ENCODE peak calls at places on chromosomes 6 and 20, in seven cellular contexts. G is fibroblast of the conjunctiva; J is AG09319; Y is stimulated activated CD4-positive, alpha-beta T cell treated with anti-CD3 and anti-CD28 coated beads, Interleukin-4, amount 100 ng/mL, for 48 hours; P is NCI-H774; Z is left colon; D is WTC11. C is an unnamed sample.

GRCh38 chr20:48823960-48824497 is 3.8 kb downstream of the PREX1 start:
- DNase-seq in P (no peak), Y (peak; percentile 68), J (peak; percentile 42), Z (no peak), G (no peak), D (no peak), C (no peak)

GRCh38 chr20:46132705-46133120 is 14.6 kb downstream of the CD40 start:
- DNase-seq in P (peak; percentile 35), G (peak; percentile 16), Y (peak; percentile 49), D (peak; percentile 86), Z (peak; percentile 32), J (peak; percentile 7), C (peak; percentile 86)

GRCh38 chr6:75280131-75280855 is 4.3 kb downstream of the TMEM30A start:
- DNase-seq in P (no peak), J (no peak), D (no peak), Z (no peak), Y (no peak), G (no peak), C (no peak)

GRCh38 chr20:63484236-63484635 is 11.8 kb upstream of the KCNQ2 start:
- DNase-seq in G (no peak), Z (no peak), D (no peak), P (no peak), Y (no peak), J (no peak), C (no peak)

GRCh38 chr6:131107166-131107565 is 28.1 kb upstream of the AKAP7 start:
- DNase-seq in Y (no peak), G (no peak), Z (no peak), P (no peak), D (no peak), J (peak; percentile 28), C (peak; percentile 16)

GRCh38 chr6:82298012-82298411 is 50.5 kb upstream of the IBTK start:
- DNase-seq in Y (no peak), J (no peak), G (no peak), D (no peak), Z (no peak), P (no peak), C (peak; percentile 3)

GRCh38 chr6:5423251-5423650 is 161.9 kb downstream of the FARS2 start:
- DNase-seq in D (no peak), G (no peak), J (no peak), Y (no peak), P (no peak), Z (no peak), C (no peak)

GRCh38 chr6:13248953-13249432 is 79.3 kb downstream of the TBC1D7 start:
- DNase-seq in Y (no peak), J (no peak), G (no peak), P (no peak), D (no peak), Z (no peak), C (no peak)

GRCh38 chr6:39909701-39910100 is 24.6 kb downstream of the MOCS1 start:
- DNase-seq in Z (no peak), Y (no peak), G (no peak), J (no peak), P (no peak), D (no peak), C (no peak)

GRCh38 chr6:86148586-86148985 is 505.9 kb upstream of the SYNCRIP start:
- DNase-seq in Z (no peak), P (no peak), D (no peak), G (no peak), Y (no peak), J (no peak), C (no peak)

GRCh38 chr20:43292221-43292620 is 102.5 kb upstream of the PTPRT start:
- DNase-seq in J (no peak), D (no peak), P (no peak), Z (no peak), G (no peak), Y (no peak), C (no peak)

GRCh38 chr20:38932457-38933120 is 6.4 kb downstream of the FAM83D start:
- DNase-seq in Z (no peak), Y (no peak), P (no peak), G (peak; percentile 57), D (no peak), J (peak; percentile 18), C (no peak)

GRCh38 chr20:1417273-1417672 is 24.4 kb upstream of the FKBP1A start:
- DNase-seq in P (no peak), G (no peak), Y (no peak), J (no peak), D (no peak), Z (no peak), C (no peak)

GRCh38 chr6:136072691-136073090 is 177.4 kb downstream of the MTFR2 start:
- DNase-seq in G (no peak), D (no peak), J (no peak), P (no peak), Y (no peak), Z (no peak), C (no peak)

GRCh38 chr6:47290124-47290834 is 19.4 kb downstream of the TNFRSF21 start:
- DNase-seq in G (no peak), P (no peak), D (no peak), J (no peak), Y (no peak), Z (no peak), C (no peak)

GRCh38 chr6:57294829-57295228 is 22.6 kb upstream of the PRIM2 start:
- DNase-seq in G (no peak), Y (no peak), Z (no peak), P (no peak), J (no peak), D (no peak), C (no peak)

GRCh38 chr6:10369896-10370295 is 45.0 kb downstream of the TFAP2A start:
- DNase-seq in D (no peak), P (no peak), J (no peak), G (peak; percentile 5), Z (no peak), Y (no peak), C (no peak)

GRCh38 chr6:63928613-63929012 is 293.0 kb downstream of the PHF3 start:
- DNase-seq in Z (no peak), G (no peak), D (no peak), Y (no peak), P (no peak), J (no peak), C (no peak)

GRCh38 chr6:165468361-165468760 is 159.0 kb upstream of the C6orf118 start:
- DNase-seq in Z (no peak), P (no peak), D (no peak), Y (no peak), J (no peak), G (no peak), C (no peak)

GRCh38 chr20:15475483-15475882 is 1097.8 kb downstream of the KIF16B start:
- DNase-seq in Z (peak; percentile 27), J (no peak), D (no peak), P (peak; percentile 57), G (no peak), Y (no peak), C (peak; percentile 20)

GRCh38 chr20:58389324-58389967 is 417 bp downstream of the VAPB start:
- DNase-seq in Z (no peak), Y (no peak), G (no peak), D (peak; percentile 50), P (no peak), J (no peak), C (peak; percentile 59)

GRCh38 chr20:19078448-19079373 is 133.7 kb upstream of the SLC24A3 start:
- DNase-seq in P (no peak), Z (no peak), J (no peak), Y (no peak), G (no peak), D (no peak), C (no peak)

GRCh38 chr6:139474145-139475108 is 100.0 kb upstream of the CITED2 start:
- DNase-seq in Z (peak; percentile 37), Y (no peak), P (peak; percentile 70), J (no peak), G (peak; percentile 24), D (no peak), C (no peak)

GRCh38 chr20:24938498-24938897 is 10.6 kb upstream of the CST7 start:
- DNase-seq in J (no peak), Y (no peak), Z (no peak), G (no peak), D (no peak), P (no peak), C (no peak)

GRCh38 chr6:165846123-165846966 is 183.3 kb upstream of the PDE10A start:
- DNase-seq in Y (no peak), D (no peak), J (no peak), P (no peak), G (no peak), Z (peak; percentile 86), C (no peak)

GRCh38 chr6:148272084-148272483 is 70.6 kb upstream of the SASH1 start:
- DNase-seq in G (peak; percentile 91), D (no peak), Y (no peak), J (peak; percentile 89), P (no peak), Z (no peak), C (no peak)

GRCh38 chr6:79188885-79189505 is 45.5 kb downstream of the HMGN3 start:
- DNase-seq in J (no peak), Y (no peak), Z (no peak), P (no peak), D (no peak), G (peak; percentile 5), C (no peak)